ENCODE peak calls at places on chromosomes 11 and 22, in five cellular contexts. C is ovary; E is stimulated activated CD4-positive, alpha-beta T cell treated with anti-CD3 and anti-CD28 coated beads, Interleukin-4, amount 100 ng/mL, for 48 hours; R is kidney; L is NCI-H69. B is an unnamed sample.

GRCh38 chr22:20567993-20568417 is 60.6 kb downstream of the MED15 start:
- DNase-seq in C (no peak), L (no peak), R (no peak), E (no peak), B (peak)

GRCh38 chr11:122741613-122742012 is 86.1 kb downstream of the UBASH3B start:
- DNase-seq in L (no peak), C (peak), E (no peak), R (peak), B (no peak)

GRCh38 chr22:16601437-16602223 is 9.0 kb upstream of the CCT8L2 start:
- DNase-seq in L (no peak), C (peak), R (no peak), E (no peak), B (no peak)

GRCh38 chr11:95095858-95096587 is 6.4 kb downstream of the ENDOD1 start:
- DNase-seq in R (no peak), C (no peak), L (peak), E (no peak), B (no peak)

GRCh38 chr11:75891947-75892739 is 77.1 kb downstream of the UVRAG start:
- DNase-seq in R (no peak), E (no peak), C (no peak), L (no peak), B (no peak)

GRCh38 chr11:36333897-36334296 is 37.8 kb downstream of the PRR5L start:
- DNase-seq in E (no peak), L (peak), C (no peak), R (no peak), B (no peak)

GRCh38 chr11:67352546-67353316 is 615 bp downstream of the POLD4 start:
- DNase-seq in C (peak), L (peak), E (no peak), R (peak), B (peak)

GRCh38 chr11:1077417-1078119 is 2.9 kb downstream of the MUC2 start:
- DNase-seq in C (no peak), L (no peak), R (peak), E (no peak), B (peak)

GRCh38 chr11:127273593-127274327 is 273.2 kb upstream of the KIRREL3 start:
- DNase-seq in L (peak), R (no peak), E (no peak), C (no peak), B (no peak)

GRCh38 chr22:28883917-28884753 is 763 bp downstream of the ZNRF3 start:
- DNase-seq in R (peak), E (no peak), C (peak), L (peak), B (peak)

GRCh38 chr11:13102865-13103539 is 93.9 kb downstream of the RASSF10 start:
- DNase-seq in E (no peak), R (no peak), L (peak), C (no peak), B (no peak)

GRCh38 chr11:120248551-120249278 is 8.8 kb downstream of the POU2F3 start:
- DNase-seq in L (no peak), C (no peak), R (no peak), E (no peak), B (no peak)

GRCh38 chr22:20015971-20016733 is 471 bp downstream of the ARVCF start:
- DNase-seq in R (peak), L (peak), E (no peak), C (peak), B (peak)

GRCh38 chr11:46698597-46698996 is 1.8 kb downstream of the ARHGAP1 start:
- DNase-seq in E (no peak), R (no peak), L (no peak), C (no peak), B (no peak)

GRCh38 chr11:5504403-5504891 is 5.3 kb downstream of the UBQLN3 start:
- DNase-seq in E (no peak), R (no peak), C (no peak), L (no peak), B (no peak)

GRCh38 chr22:17137861-17138425 is 16.8 kb upstream of the TMEM121B start:
- DNase-seq in E (no peak), L (no peak), R (no peak), C (no peak), B (no peak)

GRCh38 chr11:81255905-81256304 is 1477.8 kb downstream of the FAM181B start:
- DNase-seq in L (peak), R (no peak), C (no peak), E (no peak), B (no peak)

GRCh38 chr22:46381142-46381541 is 45.6 kb downstream of the TRMU start:
- DNase-seq in C (no peak), E (no peak), L (no peak), R (peak), B (no peak)

GRCh38 chr11:124977006-124977405 is 23.0 kb downstream of the CCDC15 start:
- DNase-seq in C (no peak), E (no peak), R (no peak), L (no peak), B (no peak)

GRCh38 chr11:123451183-123451907 is 21.3 kb downstream of the GRAMD1B start:
- DNase-seq in C (no peak), R (no peak), E (no peak), L (peak), B (no peak)

GRCh38 chr11:34731596-34731995 is 110.7 kb downstream of the EHF start:
- DNase-seq in L (no peak), R (no peak), E (no peak), C (no peak), B (no peak)

GRCh38 chr11:107598225-107599139 is 7.5 kb downstream of the ELMOD1 start:
- DNase-seq in R (no peak), L (peak), C (no peak), E (no peak), B (peak)

GRCh38 chr11:75066061-75066460 is 30.6 kb downstream of the OR2AT4 start:
- DNase-seq in L (no peak), C (no peak), E (no peak), R (no peak), B (no peak)

GRCh38 chr22:43388420-43388851 is 23.4 kb upstream of the MPPED1 start:
- DNase-seq in L (peak), C (peak), E (peak), R (peak), B (peak)

GRCh38 chr22:33544707-33545106 is 375.6 kb downstream of the LARGE1 start:
- DNase-seq in L (no peak), C (no peak), R (no peak), E (no peak), B (no peak)

GRCh38 chr11:107951105-107951504 is 22.9 kb downstream of the RAB39A start:
- DNase-seq in L (no peak), E (no peak), R (no peak), C (no peak), B (no peak)

GRCh38 chr11:130002352-130002845 is at the start of gene PRDM10:
- DNase-seq in E (peak), R (peak), C (peak), L (peak), B (peak)

GRCh38 chr11:116857936-116858335 is 20.5 kb upstream of the APOA1 start:
- DNase-seq in L (no peak), E (no peak), R (no peak), C (no peak), B (no peak)

B was measured in upper lobe of right lung.